ENCODE peak calls at places on chromosomes 5 and 9, in five cellular contexts. One of them, this sample, is unnamed.

GRCh38 chr9:101269596-101270324 is 115.0 kb downstream of the BAAT start:
- DNase-seq in fibroblast of lung: no peak
- DNase-seq in mucosa of descending colon: no peak
- DNase-seq in testis: no peak
- DNase-seq in choroid plexus epithelial cell: no peak
- DNase-seq in this sample: no peak

GRCh38 chr9:87214991-87215390 is 267.7 kb upstream of the GAS1 start:
- DNase-seq in fibroblast of lung: no peak
- DNase-seq in mucosa of descending colon: no peak
- DNase-seq in testis: no peak
- DNase-seq in choroid plexus epithelial cell: no peak
- DNase-seq in this sample: no peak

GRCh38 chr9:76893395-76893932 is 12.4 kb downstream of the PRUNE2 start:
- DNase-seq in fibroblast of lung: no peak
- DNase-seq in mucosa of descending colon: no peak
- DNase-seq in testis: no peak
- DNase-seq in choroid plexus epithelial cell: no peak
- DNase-seq in this sample: no peak

GRCh38 chr9:90964101-90965020 is 162.7 kb downstream of the SYK start:
- DNase-seq in fibroblast of lung: no peak
- DNase-seq in mucosa of descending colon: peak
- DNase-seq in testis: peak
- DNase-seq in choroid plexus epithelial cell: peak
- DNase-seq in this sample: peak

GRCh38 chr5:80037366-80037765 is 2.2 kb downstream of the THBS4 start:
- DNase-seq in fibroblast of lung: no peak
- DNase-seq in mucosa of descending colon: no peak
- DNase-seq in testis: no peak
- DNase-seq in choroid plexus epithelial cell: no peak
- DNase-seq in this sample: no peak

GRCh38 chr9:106419737-106420136 is 443.2 kb upstream of the ZNF462 start:
- DNase-seq in fibroblast of lung: no peak
- DNase-seq in mucosa of descending colon: no peak
- DNase-seq in testis: no peak
- DNase-seq in choroid plexus epithelial cell: no peak
- DNase-seq in this sample: no peak

GRCh38 chr5:138726848-138727247 is 26.4 kb upstream of the CTNNA1 start:
- DNase-seq in fibroblast of lung: no peak
- DNase-seq in mucosa of descending colon: no peak
- DNase-seq in testis: no peak
- DNase-seq in choroid plexus epithelial cell: no peak
- DNase-seq in this sample: no peak

GRCh38 chr5:54563083-54563761 is 45.7 kb downstream of the SNX18 start:
- DNase-seq in fibroblast of lung: no peak
- DNase-seq in mucosa of descending colon: no peak
- DNase-seq in testis: no peak
- DNase-seq in choroid plexus epithelial cell: no peak
- DNase-seq in this sample: no peak

GRCh38 chr9:128455849-128456612 is at the start of gene ODF2:
- DNase-seq in fibroblast of lung: peak
- DNase-seq in mucosa of descending colon: peak
- DNase-seq in testis: peak
- DNase-seq in choroid plexus epithelial cell: peak
- DNase-seq in this sample: peak

GRCh38 chr9:83330207-83331196 is 207.7 kb downstream of the FRMD3 start:
- DNase-seq in fibroblast of lung: no peak
- DNase-seq in mucosa of descending colon: no peak
- DNase-seq in testis: no peak
- DNase-seq in choroid plexus epithelial cell: peak
- DNase-seq in this sample: no peak

GRCh38 chr9:136619742-136620440 is 42.8 kb upstream of the EGFL7 start:
- DNase-seq in fibroblast of lung: peak
- DNase-seq in mucosa of descending colon: peak
- DNase-seq in testis: peak
- DNase-seq in choroid plexus epithelial cell: peak
- DNase-seq in this sample: no peak

GRCh38 chr5:108749130-108749861 is 1.6 kb downstream of the FER start:
- DNase-seq in fibroblast of lung: no peak
- DNase-seq in mucosa of descending colon: no peak
- DNase-seq in testis: no peak
- DNase-seq in choroid plexus epithelial cell: peak
- DNase-seq in this sample: no peak

GRCh38 chr9:135888766-135889394 is 18.5 kb downstream of the CAMSAP1 start:
- DNase-seq in fibroblast of lung: no peak
- DNase-seq in mucosa of descending colon: no peak
- DNase-seq in testis: no peak
- DNase-seq in choroid plexus epithelial cell: no peak
- DNase-seq in this sample: no peak

GRCh38 chr5:108748010-108748353 is 285 bp downstream of the FER start:
- DNase-seq in fibroblast of lung: no peak
- DNase-seq in mucosa of descending colon: no peak
- DNase-seq in testis: no peak
- DNase-seq in choroid plexus epithelial cell: no peak
- DNase-seq in this sample: no peak

GRCh38 chr9:137044502-137045177 is 1.3 kb downstream of the NPDC1 start:
- DNase-seq in fibroblast of lung: no peak
- DNase-seq in mucosa of descending colon: peak
- DNase-seq in testis: no peak
- DNase-seq in choroid plexus epithelial cell: no peak
- DNase-seq in this sample: no peak

GRCh38 chr9:14238044-14238443 is 75.9 kb downstream of the NFIB start:
- DNase-seq in fibroblast of lung: peak
- DNase-seq in mucosa of descending colon: no peak
- DNase-seq in testis: no peak
- DNase-seq in choroid plexus epithelial cell: peak
- DNase-seq in this sample: no peak

GRCh38 chr9:127455299-127455992 is 4.1 kb downstream of the LRSAM1 start:
- DNase-seq in fibroblast of lung: no peak
- DNase-seq in mucosa of descending colon: no peak
- DNase-seq in testis: peak
- DNase-seq in choroid plexus epithelial cell: no peak
- DNase-seq in this sample: peak

GRCh38 chr5:143480001-143480400 is 76.5 kb upstream of the NR3C1 start:
- DNase-seq in fibroblast of lung: no peak
- DNase-seq in mucosa of descending colon: no peak
- DNase-seq in testis: no peak
- DNase-seq in choroid plexus epithelial cell: no peak
- DNase-seq in this sample: no peak

GRCh38 chr9:136566899-136567298 is 21.1 kb upstream of the NOTCH1 start:
- DNase-seq in fibroblast of lung: peak
- DNase-seq in mucosa of descending colon: no peak
- DNase-seq in testis: peak
- DNase-seq in choroid plexus epithelial cell: no peak
- DNase-seq in this sample: peak

GRCh38 chr9:22446950-22447606 is 454 bp downstream of the DMRTA1 start:
- DNase-seq in fibroblast of lung: peak
- DNase-seq in mucosa of descending colon: peak
- DNase-seq in testis: peak
- DNase-seq in choroid plexus epithelial cell: peak
- DNase-seq in this sample: no peak

GRCh38 chr5:166091931-166092330 is 2199.5 kb upstream of the WWC1 start:
- DNase-seq in fibroblast of lung: no peak
- DNase-seq in mucosa of descending colon: no peak
- DNase-seq in testis: no peak
- DNase-seq in choroid plexus epithelial cell: no peak
- DNase-seq in this sample: no peak

GRCh38 chr5:124342027-124342471 is 404.4 kb downstream of the ZNF608 start:
- DNase-seq in fibroblast of lung: peak
- DNase-seq in mucosa of descending colon: no peak
- DNase-seq in testis: peak
- DNase-seq in choroid plexus epithelial cell: peak
- DNase-seq in this sample: peak

GRCh38 chr5:124342586-124342985 is 403.9 kb downstream of the ZNF608 start:
- DNase-seq in fibroblast of lung: peak
- DNase-seq in mucosa of descending colon: no peak
- DNase-seq in testis: peak
- DNase-seq in choroid plexus epithelial cell: peak
- DNase-seq in this sample: no peak

GRCh38 chr5:124341066-124341943 is 405.1 kb downstream of the ZNF608 start:
- DNase-seq in fibroblast of lung: peak
- DNase-seq in mucosa of descending colon: no peak
- DNase-seq in testis: peak
- DNase-seq in choroid plexus epithelial cell: peak
- DNase-seq in this sample: no peak

GRCh38 chr5:124333295-124333979 is 413.0 kb downstream of the ZNF608 start:
- DNase-seq in fibroblast of lung: no peak
- DNase-seq in mucosa of descending colon: no peak
- DNase-seq in testis: no peak
- DNase-seq in choroid plexus epithelial cell: no peak
- DNase-seq in this sample: no peak

GRCh38 chr5:124337996-124338395 is 408.4 kb downstream of the ZNF608 start:
- DNase-seq in fibroblast of lung: peak
- DNase-seq in mucosa of descending colon: no peak
- DNase-seq in testis: no peak
- DNase-seq in choroid plexus epithelial cell: peak
- DNase-seq in this sample: peak
- H3K4me3 ChIP-seq in fibroblast of lung: no peak
- H3K4me3 ChIP-seq in mucosa of descending colon: no peak
- H3K4me3 ChIP-seq in testis: no peak
- H3K4me3 ChIP-seq in choroid plexus epithelial cell: no peak
- H3K4me3 ChIP-seq in this sample: no peak

GRCh38 chr9:119283118-119283794 is 86.0 kb downstream of the BRINP1 start:
- DNase-seq in fibroblast of lung: no peak
- DNase-seq in mucosa of descending colon: no peak
- DNase-seq in testis: no peak
- DNase-seq in choroid plexus epithelial cell: peak
- DNase-seq in this sample: no peak

GRCh38 chr9:119280740-119281485 is 88.3 kb downstream of the BRINP1 start:
- DNase-seq in fibroblast of lung: no peak
- DNase-seq in mucosa of descending colon: no peak
- DNase-seq in testis: no peak
- DNase-seq in choroid plexus epithelial cell: no peak
- DNase-seq in this sample: no peak

GRCh38 chr9:119284587-119285337 is 84.5 kb downstream of the BRINP1 start:
- DNase-seq in fibroblast of lung: no peak
- DNase-seq in mucosa of descending colon: no peak
- DNase-seq in testis: no peak
- DNase-seq in choroid plexus epithelial cell: peak
- DNase-seq in this sample: peak

GRCh38 chr9:119282476-119283117 is 86.6 kb downstream of the BRINP1 start:
- DNase-seq in fibroblast of lung: no peak
- DNase-seq in mucosa of descending colon: no peak
- DNase-seq in testis: no peak
- DNase-seq in choroid plexus epithelial cell: no peak
- DNase-seq in this sample: no peak

GRCh38 chr9:119284118-119284517 is 85.1 kb downstream of the BRINP1 start:
- DNase-seq in fibroblast of lung: no peak
- DNase-seq in mucosa of descending colon: no peak
- DNase-seq in testis: peak
- DNase-seq in choroid plexus epithelial cell: peak
- DNase-seq in this sample: no peak
- TF ChIP-seq CTCF in fibroblast of lung: no peak
- TF ChIP-seq CTCF in mucosa of descending colon: no peak
- TF ChIP-seq CTCF in testis: no peak
- TF ChIP-seq CTCF in choroid plexus epithelial cell: peak
- TF ChIP-seq CTCF in this sample: no peak

DNA sequence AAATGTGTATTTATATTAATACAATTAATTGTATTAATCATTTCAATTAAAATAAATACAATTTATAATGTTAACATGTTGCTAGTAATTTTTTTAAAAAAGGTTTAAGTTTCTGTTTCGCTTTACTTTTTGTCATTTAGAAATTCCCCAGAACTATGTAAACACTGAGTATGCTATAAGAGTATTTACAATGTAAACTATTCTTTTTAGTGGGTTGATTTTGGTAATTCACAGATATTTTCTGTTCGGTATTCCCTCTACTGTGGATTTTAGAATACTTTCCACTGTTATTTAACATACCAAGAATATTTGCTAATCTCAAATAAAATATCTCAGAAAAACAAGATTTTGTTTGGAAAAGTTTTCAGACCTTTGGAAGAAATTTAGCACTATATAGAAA is 1564.4 kb downstream of the EFNA5 start:
- DNase-seq in fibroblast of lung: peak
- DNase-seq in mucosa of descending colon: no peak
- DNase-seq in testis: no peak
- DNase-seq in choroid plexus epithelial cell: peak
- DNase-seq in this sample: no peak
- H3K4me3 ChIP-seq in fibroblast of lung: no peak
- H3K4me3 ChIP-seq in mucosa of descending colon: no peak
- H3K4me3 ChIP-seq in testis: no peak
- H3K4me3 ChIP-seq in choroid plexus epithelial cell: no peak
- H3K4me3 ChIP-seq in this sample: no peak

GRCh38 chr9:122121931-122122330 is 28.8 kb upstream of the TTLL11 start:
- DNase-seq in fibroblast of lung: no peak
- DNase-seq in mucosa of descending colon: no peak
- DNase-seq in testis: no peak
- DNase-seq in choroid plexus epithelial cell: no peak
- DNase-seq in this sample: no peak

GRCh38 chr9:122124048-122124447 is 30.9 kb upstream of the TTLL11 start:
- DNase-seq in fibroblast of lung: no peak
- DNase-seq in mucosa of descending colon: no peak
- DNase-seq in testis: no peak
- DNase-seq in choroid plexus epithelial cell: no peak
- DNase-seq in this sample: no peak

GRCh38 chr9:122122468-122122867 is 29.4 kb upstream of the TTLL11 start:
- DNase-seq in fibroblast of lung: no peak
- DNase-seq in mucosa of descending colon: no peak
- DNase-seq in testis: no peak
- DNase-seq in choroid plexus epithelial cell: no peak
- DNase-seq in this sample: no peak

GRCh38 chr9:122124528-122124927 is 31.4 kb upstream of the TTLL11 start:
- DNase-seq in fibroblast of lung: no peak
- DNase-seq in mucosa of descending colon: no peak
- DNase-seq in testis: no peak
- DNase-seq in choroid plexus epithelial cell: no peak
- DNase-seq in this sample: no peak

GRCh38 chr9:122122903-122123632 is 30.0 kb upstream of the TTLL11 start:
- DNase-seq in fibroblast of lung: peak
- DNase-seq in mucosa of descending colon: no peak
- DNase-seq in testis: peak
- DNase-seq in choroid plexus epithelial cell: peak
- DNase-seq in this sample: peak
- TF ChIP-seq CTCF in fibroblast of lung: peak
- TF ChIP-seq CTCF in mucosa of descending colon: peak
- TF ChIP-seq CTCF in testis: peak
- TF ChIP-seq CTCF in choroid plexus epithelial cell: peak
- TF ChIP-seq CTCF in this sample: peak

This sample was measured in fibroblast of the aortic adventitia.